ENCODE peak calls at places on chromosomes 7 and 10, in ten cellular contexts. N is A549, B is lower leg skin, G is psoas muscle, Y is AG09309, A is transverse colon, C is Peyer's patch, M is GM12878, U is IMR-90, P is ovary. S is an unnamed sample.

GRCh38 chr7:45687721-45688120 is 113.6 kb downstream of the ADCY1 start:
- DNase-seq in Y (no peak), N (no peak), C (peak), M (no peak), U (no peak), G (no peak), B (peak), P (no peak), A (no peak), S (no peak)

GRCh38 chr10:42482411-42482810 is 156.0 kb downstream of the ZNF33B start:
- DNase-seq in N (no peak), G (no peak), M (no peak), U (peak), P (no peak), B (no peak), A (no peak), C (no peak), Y (peak), S (no peak)

GRCh38 chr10:111989136-111990050 is 194.2 kb downstream of the GPAM start:
- DNase-seq in B (no peak), G (no peak), C (no peak), Y (no peak), A (no peak), N (no peak), P (no peak), U (no peak), M (no peak), S (no peak)

GRCh38 chr7:42359946-42360345 is 122.9 kb upstream of the GLI3 start:
- DNase-seq in M (no peak), B (no peak), N (no peak), A (no peak), U (no peak), Y (peak), C (no peak), G (no peak), P (no peak), S (no peak)

GRCh38 chr10:11397980-11398580 is 213.4 kb downstream of the USP6NL start:
- DNase-seq in A (no peak), G (peak), Y (no peak), M (no peak), P (no peak), U (peak), N (no peak), B (peak), C (peak), S (no peak)

GRCh38 chr10:77889277-77889903 is 37.2 kb downstream of the DLG5 start:
- DNase-seq in N (no peak), P (no peak), G (no peak), M (no peak), C (peak), U (no peak), Y (no peak), B (no peak), A (peak), S (no peak)

GRCh38 chr10:77279207-77279606 is 358.4 kb downstream of the KCNMA1 start:
- DNase-seq in B (no peak), G (peak), N (no peak), P (peak), A (no peak), C (no peak), U (peak), Y (no peak), M (peak), S (peak)

GRCh38 chr10:118594392-118595063 is 920 bp downstream of the PRLHR start:
- DNase-seq in A (no peak), M (no peak), C (no peak), Y (no peak), U (peak), P (peak), N (peak), B (no peak), G (peak), S (peak)

GRCh38 chr7:128708824-128709223 is 30.3 kb upstream of the CALU start:
- DNase-seq in P (no peak), A (no peak), C (no peak), B (peak), M (no peak), G (no peak), Y (no peak), N (no peak), U (no peak), S (no peak)

GRCh38 chr7:44470628-44471245 is 19.7 kb downstream of the NUDCD3 start:
- DNase-seq in P (no peak), U (no peak), A (no peak), M (no peak), N (no peak), G (no peak), Y (no peak), B (no peak), C (no peak), S (no peak)

GRCh38 chr7:100568936-100569844 is 4.5 kb downstream of the SAP25 start:
- DNase-seq in B (peak), A (peak), C (peak), Y (no peak), U (no peak), M (no peak), N (peak), P (peak), G (peak), S (peak)

GRCh38 chr10:34124522-34125035 is 690.5 kb downstream of the PARD3 start:
- DNase-seq in P (no peak), A (no peak), M (no peak), U (peak), N (peak), G (peak), B (no peak), Y (no peak), C (peak), S (no peak)

GRCh38 chr7:372939-373791 is 83.2 kb downstream of the FOXL3 start:
- DNase-seq in U (no peak), C (peak), M (no peak), A (peak), B (peak), P (peak), N (no peak), G (no peak), Y (no peak), S (no peak)

GRCh38 chr10:44787480-44788075 is 123.6 kb upstream of the TMEM72 start:
- DNase-seq in B (no peak), U (no peak), G (no peak), Y (no peak), A (no peak), P (no peak), C (no peak), M (no peak), N (no peak), S (no peak)

GRCh38 chr7:69430502-69431145 is 167.7 kb upstream of the AUTS2 start:
- DNase-seq in G (peak), P (peak), U (no peak), B (no peak), Y (no peak), N (no peak), M (no peak), A (peak), C (peak), S (peak)

GRCh38 chr7:150902078-150903033 is 50.0 kb downstream of the AOC1 start:
- DNase-seq in N (no peak), B (no peak), Y (no peak), M (no peak), U (no peak), G (no peak), C (peak), P (no peak), A (peak), S (no peak)

GRCh38 chr10:110503528-110504110 is 5.9 kb downstream of the DUSP5 start:
- DNase-seq in M (no peak), G (no peak), B (no peak), P (no peak), Y (no peak), A (no peak), C (no peak), U (no peak), N (no peak), S (no peak)

GRCh38 chr10:119428789-119429188 is 113.7 kb downstream of the RGS10 start:
- DNase-seq in M (no peak), P (no peak), C (no peak), U (peak), A (no peak), B (no peak), Y (peak), N (no peak), G (no peak), S (no peak)

GRCh38 chr7:50739744-50740455 is 42.8 kb downstream of the GRB10 start:
- DNase-seq in A (no peak), N (no peak), U (no peak), G (no peak), Y (no peak), M (no peak), P (no peak), B (no peak), C (peak), S (peak)

GRCh38 chr10:9868499-9868898 is 1149.2 kb upstream of the CELF2 start:
- DNase-seq in M (no peak), A (no peak), C (no peak), U (no peak), Y (no peak), P (no peak), G (no peak), N (no peak), B (no peak), S (no peak)

GRCh38 chr10:73653701-73654100 is 2.1 kb downstream of the SYNPO2L start:
- DNase-seq in C (no peak), G (no peak), U (peak), Y (no peak), P (no peak), N (peak), A (no peak), M (no peak), B (no peak), S (peak)

GRCh38 chr10:123669901-123670300 is 3.7 kb downstream of the GPR26 start:
- DNase-seq in C (no peak), B (no peak), P (no peak), Y (no peak), N (no peak), U (no peak), G (no peak), A (no peak), M (no peak), S (no peak)

GRCh38 chr10:114379631-114380041 is 24.7 kb downstream of the AFAP1L2 start:
- DNase-seq in G (no peak), U (no peak), M (no peak), C (no peak), P (no peak), A (no peak), Y (peak), N (no peak), B (no peak), S (no peak)

GRCh38 chr7:7639847-7640220 is 718 bp upstream of the UMAD1 start:
- DNase-seq in P (no peak), G (no peak), M (peak), A (peak), U (peak), C (peak), B (no peak), Y (no peak), N (peak), S (peak)

GRCh38 chr10:68829494-68829893 is 2.2 kb downstream of the STOX1 start:
- DNase-seq in N (no peak), U (no peak), A (no peak), C (no peak), Y (no peak), M (no peak), B (no peak), G (no peak), P (no peak), S (no peak)

GRCh38 chr7:18667466-18667865 is 171.9 kb downstream of the HDAC9 start:
- DNase-seq in N (peak), P (no peak), G (no peak), U (peak), A (no peak), Y (peak), M (no peak), C (no peak), B (no peak), S (no peak)

GRCh38 chr10:119211625-119212441 is 4.5 kb downstream of the GRK5 start:
- DNase-seq in N (no peak), P (no peak), M (no peak), C (no peak), Y (no peak), U (no peak), A (no peak), G (no peak), B (no peak), S (peak)

GRCh38 chr10:23702977-23703414 is 264.1 kb downstream of the OTUD1 start:
- DNase-seq in U (peak), G (peak), B (no peak), C (peak), Y (peak), N (peak), M (no peak), A (peak), P (no peak), S (peak)

GRCh38 chr7:105599551-105599950 is 18.3 kb upstream of the EFCAB10 start:
- DNase-seq in C (no peak), U (no peak), A (no peak), P (no peak), M (no peak), Y (no peak), B (no peak), N (no peak), G (no peak), S (no peak)

GRCh38 chr7:106625678-106626301 is 35.2 kb downstream of the CCDC71L start:
- DNase-seq in Y (no peak), N (no peak), C (no peak), A (peak), G (no peak), P (no peak), U (no peak), M (no peak), B (no peak), S (peak)

GRCh38 chr10:1854271-1854670 is 116.9 kb upstream of the ADARB2 start:
- DNase-seq in N (no peak), Y (no peak), U (no peak), M (no peak), P (no peak), B (no peak), A (no peak), C (no peak), G (no peak), S (no peak)

GRCh38 chr7:158488225-158488889 is 99.3 kb downstream of the PTPRN2 start:
- DNase-seq in A (no peak), P (no peak), M (no peak), G (no peak), N (no peak), B (no peak), U (no peak), Y (no peak), C (no peak), S (no peak)

GRCh38 chr10:113293167-113293566 is 259.7 kb upstream of the HABP2 start:
- DNase-seq in G (no peak), B (no peak), P (no peak), U (no peak), Y (no peak), N (no peak), A (no peak), C (no peak), M (no peak), S (no peak)

GRCh38 chr10:113294868-113295267 is 258.0 kb upstream of the HABP2 start:
- DNase-seq in A (no peak), Y (no peak), C (no peak), N (no peak), B (no peak), G (no peak), P (no peak), U (no peak), M (no peak), S (no peak)

GRCh38 chr10:113300628-113301027 is 252.2 kb upstream of the HABP2 start:
- DNase-seq in C (no peak), N (no peak), A (no peak), Y (no peak), B (no peak), P (no peak), U (no peak), G (no peak), M (peak), S (peak)

GRCh38 chr10:113298616-113299015 is 254.2 kb upstream of the HABP2 start:
- DNase-seq in Y (no peak), U (no peak), A (no peak), G (no peak), B (no peak), C (no peak), M (no peak), N (no peak), P (no peak), S (no peak)

GRCh38 chr10:113297226-113297625 is 255.6 kb upstream of the HABP2 start:
- DNase-seq in G (no peak), Y (peak), M (no peak), C (no peak), B (no peak), P (no peak), U (peak), A (no peak), N (peak), S (no peak)
- TF ChIP-seq CTCF in G (no peak), Y (no peak), M (no peak), C (no peak), B (no peak), P (no peak), U (no peak), A (no peak), N (no peak), S (no peak)

DNA sequence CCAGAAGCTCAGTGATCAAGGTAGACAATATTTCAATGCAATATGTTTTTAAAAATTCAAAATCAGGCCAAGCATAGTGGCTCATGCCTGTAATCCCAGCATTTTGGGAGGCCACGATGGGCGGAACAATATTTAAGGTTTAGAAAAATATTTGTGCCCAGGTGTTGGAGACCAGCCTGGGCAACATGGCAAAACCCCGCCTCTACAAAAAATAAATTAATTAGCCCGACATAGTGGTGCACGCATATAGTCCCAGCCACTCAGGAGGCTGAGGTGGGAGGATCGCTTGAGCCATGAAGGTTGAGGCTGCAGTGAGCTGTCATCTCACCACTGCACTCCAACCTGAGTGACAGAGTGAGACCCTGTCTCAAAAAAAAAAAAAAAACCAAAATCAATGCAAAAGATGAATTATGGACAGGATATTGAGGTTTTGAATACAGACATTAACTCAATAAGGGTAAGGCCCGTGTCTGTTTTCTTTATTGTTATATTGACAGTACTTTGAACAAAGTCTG is 913 bp upstream of the IFIT5 start:
- DNase-seq in A (no peak), P (no peak), B (no peak), C (no peak), G (no peak), M (no peak), N (no peak), U (no peak), Y (no peak), S (no peak)
- H3K4me3 ChIP-seq in A (no peak), P (no peak), B (no peak), C (no peak), G (peak), M (peak), N (no peak), U (no peak), Y (no peak), S (peak)

GRCh38 chr7:135862586-135863361 is 114.2 kb upstream of the FAM180A start:
- DNase-seq in G (no peak), Y (no peak), B (no peak), P (no peak), A (no peak), C (no peak), N (no peak), U (no peak), M (no peak), S (no peak)
- TF ChIP-seq CTCF in G (no peak), Y (no peak), B (no peak), P (no peak), A (no peak), C (no peak), N (no peak), U (no peak), M (no peak), S (no peak)

GRCh38 chr7:39720586-39720985 is 97.2 kb downstream of the RALA start:
- DNase-seq in Y (peak), N (no peak), B (no peak), U (no peak), M (no peak), P (no peak), G (no peak), A (peak), C (peak), S (no peak)

GRCh38 chr7:39721919-39722597 is 98.7 kb downstream of the RALA start:
- DNase-seq in B (no peak), N (no peak), P (no peak), A (no peak), Y (no peak), C (no peak), U (no peak), M (no peak), G (no peak), S (no peak)

GRCh38 chr7:39721345-39721744 is 98.0 kb downstream of the RALA start:
- DNase-seq in A (no peak), N (no peak), P (no peak), C (no peak), U (no peak), Y (no peak), B (no peak), G (no peak), M (no peak), S (no peak)
- H3K4me3 ChIP-seq in A (no peak), N (no peak), P (no peak), C (no peak), U (no peak), Y (no peak), B (no peak), G (no peak), M (no peak), S (no peak)

GRCh38 chr7:39356531-39356930 is 209.7 kb upstream of the YAE1 start:
- DNase-seq in N (no peak), A (no peak), B (no peak), U (no peak), P (no peak), G (no peak), Y (no peak), C (no peak), M (no peak), S (no peak)

GRCh38 chr7:39360766-39361165 is 205.4 kb upstream of the YAE1 start:
- DNase-seq in C (no peak), P (no peak), B (no peak), U (no peak), G (no peak), M (no peak), N (no peak), A (no peak), Y (no peak), S (no peak)

GRCh38 chr7:39360038-39360437 is 206.2 kb upstream of the YAE1 start:
- DNase-seq in G (no peak), P (no peak), C (no peak), N (no peak), B (no peak), M (no peak), A (no peak), Y (no peak), U (no peak), S (no peak)

GRCh38 chr7:39355664-39356063 is 210.5 kb upstream of the YAE1 start:
- DNase-seq in G (no peak), C (no peak), B (no peak), P (no peak), Y (no peak), A (no peak), U (no peak), N (no peak), M (no peak), S (no peak)

GRCh38 chr7:39357648-39358047 is 208.6 kb upstream of the YAE1 start:
- DNase-seq in N (peak), C (no peak), A (no peak), G (no peak), P (no peak), B (no peak), M (no peak), Y (no peak), U (no peak), S (no peak)
- TF ChIP-seq CTCF in N (no peak), C (peak), A (peak), G (no peak), P (no peak), B (no peak), M (peak), Y (peak), U (no peak), S (peak)

S was measured in GM12865.